ENCODE peak calls at places on chromosomes 12 and 14, in seven cellular contexts. X, F, V, Q, Y, Z and B are unnamed samples.

GRCh38 chr14:32968972-32969544 is 30.4 kb downstream of the NPAS3 start:
- DNase-seq in X (no peak), F (no peak), V (no peak), Q (no peak), Y (no peak), Z (no peak), B (no peak)

GRCh38 chr12:50072198-50072907 is 12.8 kb upstream of the SMARCD1 start:
- DNase-seq in X (no peak), F (no peak), V (no peak), Q (no peak), Y (no peak), Z (no peak), B (no peak)

GRCh38 chr12:84070311-84070710 is 842.3 kb downstream of the SLC6A15 start:
- DNase-seq in X (peak; percentile 28), F (peak; percentile 81), V (no peak), Q (no peak), Y (peak; percentile 86), Z (no peak), B (no peak)

GRCh38 chr12:84604541-84604940 is 308.1 kb downstream of the SLC6A15 start:
- DNase-seq in X (no peak), F (no peak), V (no peak), Q (no peak), Y (no peak), Z (no peak), B (no peak)

GRCh38 chr12:60279224-60279623 is 683.4 kb downstream of the SLC16A7 start:
- DNase-seq in X (no peak), F (peak; percentile 16), V (no peak), Q (no peak), Y (no peak), Z (no peak), B (no peak)

GRCh38 chr14:30387856-30388255 is 171.1 kb upstream of the G2E3 start:
- DNase-seq in X (no peak), F (no peak), V (no peak), Q (no peak), Y (no peak), Z (no peak), B (no peak)

GRCh38 chr14:104104006-104104901 is 18.8 kb downstream of the ASPG start:
- DNase-seq in X (no peak), F (no peak), V (no peak), Q (no peak), Y (no peak), Z (no peak), B (no peak)

GRCh38 chr14:32542507-32542906 is 213.4 kb downstream of the AKAP6 start:
- DNase-seq in X (no peak), F (no peak), V (no peak), Q (no peak), Y (no peak), Z (no peak), B (no peak)

GRCh38 chr12:83971781-83972180 is 940.8 kb downstream of the SLC6A15 start:
- DNase-seq in X (no peak), F (no peak), V (no peak), Q (no peak), Y (no peak), Z (no peak), B (no peak)

GRCh38 chr12:6752931-6753771 is at the start of gene MLF2:
- DNase-seq in X (peak; percentile 98), F (peak; percentile 100), V (peak; percentile 100), Q (peak; percentile 91), Y (peak; percentile 100), Z (peak; percentile 97), B (peak; percentile 89)
- TF ChIP-seq CTCF in X (no peak), F (no peak), V (no peak), Q (no peak), Y (no peak), Z (peak; percentile 95), B (no peak)

DNA sequence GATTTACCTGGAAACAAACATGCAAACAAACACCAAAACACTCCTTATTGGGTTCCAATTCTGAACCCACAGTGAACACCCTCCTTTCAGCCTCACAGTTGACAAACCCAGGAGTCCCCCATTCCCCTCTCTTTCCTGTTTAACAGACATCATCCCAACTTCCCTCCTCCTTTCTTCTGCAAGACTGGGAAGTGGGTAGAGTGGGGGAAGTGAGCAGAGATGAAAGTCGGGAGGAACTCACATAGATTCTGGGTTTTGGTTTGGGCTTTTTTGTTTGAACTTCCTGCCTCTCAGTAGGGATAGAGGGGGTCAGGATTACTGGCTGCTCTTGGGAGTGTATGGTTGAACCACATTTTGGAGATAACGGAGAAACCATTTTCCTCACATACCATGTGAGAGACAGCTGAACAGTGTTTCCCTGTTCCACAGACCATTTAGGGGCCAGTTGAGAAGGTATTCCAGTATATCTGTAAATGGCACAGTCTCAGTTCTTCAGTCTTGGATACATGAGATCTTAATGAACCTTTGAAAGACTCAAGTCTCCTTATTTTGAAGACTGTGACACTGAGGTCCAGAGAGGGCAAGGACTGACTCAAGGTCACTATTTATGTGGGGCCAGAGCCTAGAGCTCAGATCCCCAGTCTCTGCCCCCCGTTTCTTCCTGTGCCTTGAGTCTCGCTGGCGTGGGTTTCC is 3.9 kb upstream of the GPR84 start:
- DNase-seq in X (no peak), F (no peak), V (no peak), Q (no peak), Y (no peak), Z (no peak), B (no peak)
- H3K4me3 ChIP-seq in X (no peak overlapping the region), F (no peak overlapping the region), V (no peak overlapping the region), Q (peak overlapping the region; percentile 75), Y (peak overlapping the region; percentile 52), Z (no peak overlapping the region), B (no peak overlapping the region)

DNA sequence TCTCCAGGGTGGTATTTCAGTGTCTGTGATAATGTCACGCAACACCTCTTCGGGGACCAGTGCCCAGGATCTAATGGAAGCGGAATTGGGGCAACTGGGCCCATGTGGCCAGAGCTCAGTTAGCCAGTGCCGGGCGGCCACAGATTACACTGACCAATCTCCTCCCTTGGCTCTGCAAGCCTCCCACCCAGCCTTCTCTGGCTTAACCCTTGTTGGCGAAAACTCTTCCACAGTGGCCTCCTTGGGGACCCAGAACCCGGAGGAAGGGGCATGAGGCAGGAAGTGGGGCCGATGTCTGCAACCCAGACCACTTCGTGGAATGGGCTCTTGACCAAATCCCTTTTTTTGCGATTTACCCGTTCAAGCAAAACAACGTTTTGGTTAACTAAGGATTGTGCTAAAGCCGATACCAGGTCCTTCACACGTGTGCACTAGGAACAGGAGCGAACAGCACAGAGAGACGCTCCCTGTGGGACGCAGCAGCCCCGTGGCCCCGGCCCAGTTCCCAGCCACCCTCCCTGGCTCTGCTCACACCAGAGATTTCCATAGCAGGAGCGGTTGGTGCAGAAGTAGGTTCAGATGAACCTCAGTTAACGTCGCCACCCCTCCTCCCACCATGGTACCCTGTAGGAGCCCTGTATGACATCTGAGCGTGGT is 38.2 kb downstream of the SLC8B1 start:
- DNase-seq in X (no peak), F (no peak), V (no peak), Q (no peak), Y (no peak), Z (no peak), B (no peak)
- H3K36me3 ChIP-seq in X (peaks cover 69% of the 10 kb centered on the region), F (no peaks in the 10 kb centered on the region), V (no peaks in the 10 kb centered on the region), Q (no peaks in the 10 kb centered on the region), Y (peaks cover 34% of the 10 kb centered on the region), Z (no peaks in the 10 kb centered on the region), B (peaks cover 3% of the 10 kb centered on the region)

GRCh38 chr12:101792046-101792931 is 38.5 kb downstream of the GNPTAB start:
- DNase-seq in X (no peak), F (no peak), V (no peak), Q (no peak), Y (no peak), Z (no peak), B (no peak)
- TF ChIP-seq CTCF in X (no peak), F (peak; percentile 38), V (no peak), Q (peak; percentile 47), Y (peak; percentile 8), Z (peak; percentile 18), B (peak; percentile 57)

GRCh38 chr12:120439646-120440247 is 1.8 kb downstream of the COX6A1 start:
- DNase-seq in X (no peak), F (peak; percentile 62), V (peak; percentile 36), Q (no peak), Y (no peak), Z (peak; percentile 83), B (no peak)
- H3K4me3 ChIP-seq in X (no peak overlapping the region), F (no peak overlapping the region), V (no peak overlapping the region), Q (peak overlapping the region; percentile 80), Y (no peak overlapping the region), Z (peak overlapping the region; percentile 26), B (no peak overlapping the region)

GRCh38 chr14:45103806-45104205 is 19.9 kb downstream of the PRPF39 start:
- DNase-seq in X (no peak), F (no peak), V (no peak), Q (no peak), Y (no peak), Z (peak; percentile 63), B (no peak)

DNA sequence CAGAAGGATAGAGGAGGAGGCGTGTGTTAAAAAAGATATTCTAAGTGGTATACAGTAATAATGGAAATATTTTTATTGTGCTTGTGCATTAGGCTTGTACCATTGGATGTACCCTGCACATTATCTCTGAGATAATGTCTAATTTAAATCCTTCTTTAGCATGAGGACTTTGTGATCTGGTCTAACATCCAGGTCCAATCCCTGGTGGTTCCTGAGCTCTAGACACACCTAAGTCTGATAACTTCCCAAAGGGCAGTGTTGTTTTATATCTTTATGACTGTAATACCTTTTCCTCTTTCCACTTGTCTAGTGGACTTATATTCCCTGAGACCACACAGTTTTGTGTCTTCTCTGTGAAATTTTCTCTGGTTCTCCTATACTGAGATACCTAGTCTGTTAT is 20.7 kb downstream of the PRPF39 start:
- DNase-seq in X (no peak), F (no peak), V (no peak), Q (no peak), Y (no peak), Z (no peak), B (no peak)
- H3K36me3 ChIP-seq in X (peaks cover 45% of the 10 kb centered on the region), F (peaks cover 55% of the 10 kb centered on the region), V (peaks cover 29% of the 10 kb centered on the region), Q (peaks cover 34% of the 10 kb centered on the region), Y (peaks cover 30% of the 10 kb centered on the region), Z (peaks cover 28% of the 10 kb centered on the region), B (no peaks in the 10 kb centered on the region)